ENCODE peak calls at places on chromosomes 5 and 9, in nine cellular contexts. V is IMR-90, H is fibroblast of lung, U is DND-41, M is PC-3, Y is K562, A is HCT116, L is neural progenitor cell, Z is Karpas-422. T is an unnamed sample. For H3K4me1 and H4K20me1, the result is how much of the 10 kb centered on the place peaks cover.

GRCh38 chr5:119873611-119874010 is 244.3 kb downstream of the FAM170A start:
- DNase-seq in V (no peak), H (no peak), U (no peak), M (no peak), Y (no peak), A (no peak), L (no peak), Z (no peak), T (no peak)

GRCh38 chr5:87069974-87070608 is 197.6 kb upstream of the RASA1 start:
- DNase-seq in V (peak), H (peak), U (no peak), M (peak), Y (peak), A (peak), L (peak), Z (peak), T (peak)

GRCh38 chr9:130692365-130692764 is 1.2 kb upstream of the EXOSC2 start:
- DNase-seq in V (no peak), H (peak), U (no peak), M (no peak), Y (no peak), A (no peak), L (peak), Z (no peak), T (peak)

GRCh38 chr9:131559416-131560000 is 14.2 kb downstream of the PRRT1B start:
- DNase-seq in V (no peak), H (no peak), U (no peak), M (no peak), Y (no peak), A (no peak), L (no peak), Z (no peak), T (no peak)

GRCh38 chr9:107019216-107019615 is 156.2 kb downstream of the ZNF462 start:
- DNase-seq in V (peak), H (peak), U (no peak), M (peak), Y (no peak), A (no peak), L (no peak), Z (no peak), T (peak)

GRCh38 chr5:146290318-146290717 is 48.3 kb upstream of the POU4F3 start:
- DNase-seq in V (peak), H (peak), U (no peak), M (peak), Y (no peak), A (no peak), L (no peak), Z (no peak), T (peak)

GRCh38 chr9:126114850-126115460 is 211.7 kb upstream of the MVB12B start:
- DNase-seq in V (no peak), H (no peak), U (no peak), M (no peak), Y (no peak), A (no peak), L (no peak), Z (no peak), T (no peak)

GRCh38 chr9:79578891-79579290 is 7.1 kb downstream of the TLE4 start:
- DNase-seq in V (no peak), H (no peak), U (no peak), M (no peak), Y (no peak), A (no peak), L (no peak), Z (no peak), T (peak)

GRCh38 chr5:159971931-159972461 is 36.9 kb upstream of the TTC1 start:
- DNase-seq in V (no peak), H (peak), U (no peak), M (no peak), Y (no peak), A (no peak), L (peak), Z (no peak), T (peak)

GRCh38 chr5:40847525-40847924 is 6.4 kb downstream of the CARD6 start:
- DNase-seq in V (no peak), H (no peak), U (no peak), M (no peak), Y (no peak), A (no peak), L (no peak), Z (no peak), T (no peak)

GRCh38 chr5:116440329-116440895 is 134.2 kb downstream of the SEMA6A start:
- DNase-seq in V (no peak), H (no peak), U (no peak), M (no peak), Y (no peak), A (no peak), L (no peak), Z (no peak), T (no peak)
- H3K4me1 ChIP-seq in V (under half), H (under half), U (under half), M (under half), Y (under half), A (under half), L (half or more), Z (under half), T (under half)

GRCh38 chr9:112326194-112326593 is 7.2 kb downstream of the PTBP3 start:
- DNase-seq in V (no peak), H (no peak), U (no peak), M (no peak), Y (no peak), A (no peak), L (peak), Z (no peak), T (no peak)

GRCh38 chr9:112322701-112323377 is 10.6 kb downstream of the PTBP3 start:
- DNase-seq in V (no peak), H (no peak), U (no peak), M (no peak), Y (no peak), A (no peak), L (no peak), Z (no peak), T (no peak)

GRCh38 chr9:112325600-112325999 is 7.8 kb downstream of the PTBP3 start:
- DNase-seq in V (no peak), H (no peak), U (no peak), M (no peak), Y (no peak), A (no peak), L (no peak), Z (no peak), T (no peak)

GRCh38 chr9:112325127-112325526 is 8.3 kb downstream of the PTBP3 start:
- DNase-seq in V (no peak), H (no peak), U (no peak), M (no peak), Y (peak), A (no peak), L (peak), Z (no peak), T (no peak)

GRCh38 chr9:112323378-112323854 is 10.0 kb downstream of the PTBP3 start:
- DNase-seq in V (no peak), H (no peak), U (no peak), M (no peak), Y (no peak), A (no peak), L (no peak), Z (no peak), T (no peak)
- H4K20me1 ChIP-seq in V (half or more), H (under half), U (under half), M (under half), Y (under half), A (under half), L (half or more), Z (under half), T (under half)

GRCh38 chr5:149488645-149489306 is 62.5 kb downstream of the CSNK1A1 start:
- DNase-seq in V (no peak), H (peak), U (no peak), M (peak), Y (peak), A (no peak), L (no peak), Z (no peak), T (peak)
- H3K4me1 ChIP-seq in V (under half), H (under half), U (under half), M (half or more), Y (under half), A (half or more), L (under half), Z (under half), T (half or more)

DNA sequence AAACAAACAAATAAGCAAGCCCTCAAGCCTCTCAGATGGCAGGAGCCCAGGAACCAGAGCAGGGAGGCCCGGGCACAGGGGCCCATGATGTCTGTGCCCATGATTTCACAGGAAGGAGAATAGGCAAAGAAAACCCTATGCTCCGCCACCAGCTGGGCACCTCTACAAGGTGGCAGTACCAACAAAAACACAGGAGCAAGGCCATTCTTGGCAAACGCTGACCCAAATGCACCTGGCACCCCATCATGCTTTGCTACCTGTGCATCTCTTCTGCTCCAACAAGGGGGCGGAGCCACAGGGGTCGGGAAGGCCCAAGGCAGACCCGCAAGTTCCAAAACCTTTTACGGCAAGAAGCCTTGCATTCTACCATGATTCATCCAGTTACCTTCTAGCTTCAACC is 3.1 kb downstream of the BRD3 start:
- DNase-seq in V (no peak), H (no peak), U (no peak), M (no peak), Y (no peak), A (no peak), L (peak), Z (no peak), T (no peak)
- H4K20me1 ChIP-seq in V (half or more), H (under half), U (half or more), M (under half), Y (under half), A (under half), L (half or more), Z (half or more), T (under half)